ENCODE peak calls at places on chromosomes 3 and 15, in eight cellular contexts. N is NT2/D1, Q is A549, M is heart left ventricle, P is BE2C, F is fibroblast of lung, E is body of pancreas, H is transverse colon. X is an unnamed sample. For H3K9me3 and H3K4me1, the result is how much of the 10 kb centered on the place peaks cover.

GRCh38 chr3:78029775-78030174 is 989.9 kb downstream of the ROBO2 start:
- DNase-seq in N (no peak), Q (no peak), M (peak), P (no peak), F (no peak), E (no peak), H (no peak), X (no peak)

GRCh38 chr3:117853923-117854322 is 1144.3 kb downstream of the TUSC7 start:
- DNase-seq in N (no peak), Q (peak), M (no peak), P (peak), F (peak), E (no peak), H (no peak), X (no peak)

GRCh38 chr15:43270676-43271306 is 4.1 kb upstream of the TGM5 start:
- DNase-seq in N (no peak), Q (no peak), M (no peak), P (no peak), F (no peak), E (no peak), H (no peak), X (no peak)

GRCh38 chr3:56467801-56468183 is 475 bp downstream of the ERC2 start:
- DNase-seq in N (no peak), Q (no peak), M (no peak), P (no peak), F (no peak), E (peak), H (no peak), X (no peak)

GRCh38 chr3:23992051-23992628 is 47.1 kb downstream of the NR1D2 start:
- DNase-seq in N (no peak), Q (no peak), M (no peak), P (peak), F (peak), E (no peak), H (no peak), X (no peak)

GRCh38 chr3:136919799-136920580 is 37.8 kb upstream of the IL20RB start:
- DNase-seq in N (no peak), Q (no peak), M (no peak), P (no peak), F (no peak), E (no peak), H (no peak), X (no peak)

GRCh38 chr3:101193957-101194356 is 126.4 kb downstream of the IMPG2 start:
- DNase-seq in N (no peak), Q (no peak), M (no peak), P (no peak), F (no peak), E (no peak), H (no peak), X (no peak)

GRCh38 chr3:29239377-29239776 is 41.5 kb upstream of the RBMS3 start:
- DNase-seq in N (no peak), Q (no peak), M (no peak), P (no peak), F (no peak), E (no peak), H (no peak), X (no peak)

GRCh38 chr3:82133070-82133606 is 371.7 kb upstream of the GBE1 start:
- DNase-seq in N (peak), Q (peak), M (peak), P (peak), F (peak), E (peak), H (peak), X (peak)

GRCh38 chr15:96213045-96213444 is 117.5 kb upstream of the NR2F2 start:
- DNase-seq in N (no peak), Q (no peak), M (no peak), P (no peak), F (no peak), E (no peak), H (no peak), X (no peak)

DNA sequence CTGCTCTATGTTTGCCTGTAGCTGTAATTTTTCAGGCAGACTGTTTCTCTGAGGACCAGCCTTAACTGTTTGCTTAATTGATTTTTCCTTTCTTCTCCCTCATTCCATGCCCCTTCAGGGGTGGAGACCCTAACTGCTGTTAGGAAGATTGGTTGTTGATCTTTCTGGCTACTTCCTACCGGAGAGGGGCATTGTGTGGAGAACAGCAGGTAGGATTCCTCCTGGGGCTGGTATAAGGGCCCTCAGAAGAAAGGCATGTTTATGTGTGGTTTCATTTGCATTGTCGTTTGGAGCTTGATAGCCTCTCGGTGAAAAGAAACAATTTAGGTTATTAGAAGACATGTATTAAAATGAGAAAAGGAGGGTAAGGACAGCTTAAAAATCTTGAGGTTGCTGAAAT is 57.0 kb upstream of the GOLGA6L2 start:
- DNase-seq in N (peak), Q (no peak), M (no peak), P (no peak), F (no peak), E (no peak), H (no peak), X (no peak)
- H3K9me3 ChIP-seq in N (under half), Q (under half), M (under half), P (under half), F (under half), E (under half), H (under half), X (under half)

GRCh38 chr3:194869482-194870169 is 183.9 kb downstream of the FAM43A start:
- DNase-seq in N (no peak), Q (no peak), M (no peak), P (no peak), F (peak), E (no peak), H (no peak), X (no peak)
- H3K4me1 ChIP-seq in N (under half), Q (under half), M (under half), P (under half), F (under half), E (under half), H (half or more), X (under half)

GRCh38 chr3:115487972-115488371 is 135.3 kb upstream of the GAP43 start:
- DNase-seq in N (no peak), Q (no peak), M (no peak), P (no peak), F (no peak), E (no peak), H (no peak), X (no peak)
- H3K4me3 ChIP-seq in N (no peak), Q (no peak), M (no peak), P (no peak), F (no peak), E (no peak), H (no peak), X (no peak)

DNA sequence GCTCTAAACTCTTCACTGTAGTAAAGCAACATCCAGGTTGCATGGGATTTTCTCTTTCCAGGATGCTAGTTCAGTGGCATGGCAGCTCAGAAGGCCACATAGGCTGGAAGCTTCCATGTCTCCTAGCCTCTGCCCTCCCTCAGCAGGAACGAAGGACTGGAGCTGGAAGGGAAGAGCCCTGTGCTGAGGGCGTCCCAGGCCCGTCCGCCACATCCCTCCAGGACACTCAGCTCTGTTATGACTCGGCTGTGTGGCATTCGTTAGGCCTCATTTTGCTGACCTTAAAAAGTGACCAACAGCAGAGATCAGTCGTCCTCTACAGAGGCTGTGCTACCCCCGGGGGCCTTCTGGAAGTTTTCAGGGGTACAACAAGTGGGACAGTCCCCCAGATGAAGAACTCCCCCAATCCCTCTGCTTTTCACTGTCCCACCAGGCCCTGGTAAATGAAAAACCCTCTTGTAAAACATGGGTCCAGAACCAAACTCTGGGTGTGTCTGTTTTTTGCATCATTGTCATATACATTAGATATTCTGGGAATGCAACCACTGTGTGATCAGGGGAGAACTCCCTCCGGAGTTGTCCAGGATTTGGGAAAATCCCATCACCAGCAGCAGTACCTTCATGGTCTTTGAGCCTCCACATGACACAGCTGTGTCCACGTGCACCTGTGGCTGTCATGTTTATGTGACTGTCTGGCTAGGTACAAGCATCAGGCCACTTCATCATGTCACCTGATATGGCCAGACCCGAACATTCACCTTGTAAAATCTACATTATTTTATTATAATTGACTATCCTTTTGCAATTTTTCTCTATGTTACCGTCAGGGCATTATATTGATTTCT is 149.9 kb downstream of the OR4M2 start:
- DNase-seq in N (no peak), Q (no peak), M (no peak), P (no peak), F (no peak), E (no peak), H (no peak), X (peak)
- H3K9me3 ChIP-seq in N (under half), Q (under half), M (under half), P (under half), F (under half), E (under half), H (under half), X (under half)

GRCh38 chr15:70701891-70702568 is 61.3 kb downstream of the UACA start:
- DNase-seq in N (no peak), Q (peak), M (no peak), P (no peak), F (peak), E (no peak), H (no peak), X (no peak)
- H3K4me1 ChIP-seq in N (under half), Q (half or more), M (half or more), P (under half), F (under half), E (under half), H (under half), X (under half)

GRCh38 chr15:65066635-65067333 is 1.0 kb downstream of the RASL12 start:
- DNase-seq in N (no peak), Q (no peak), M (no peak), P (no peak), F (no peak), E (no peak), H (no peak), X (peak)
- H3K4me3 ChIP-seq in N (peak), Q (no peak), M (peak), P (no peak), F (peak), E (no peak), H (peak), X (peak)

DNA sequence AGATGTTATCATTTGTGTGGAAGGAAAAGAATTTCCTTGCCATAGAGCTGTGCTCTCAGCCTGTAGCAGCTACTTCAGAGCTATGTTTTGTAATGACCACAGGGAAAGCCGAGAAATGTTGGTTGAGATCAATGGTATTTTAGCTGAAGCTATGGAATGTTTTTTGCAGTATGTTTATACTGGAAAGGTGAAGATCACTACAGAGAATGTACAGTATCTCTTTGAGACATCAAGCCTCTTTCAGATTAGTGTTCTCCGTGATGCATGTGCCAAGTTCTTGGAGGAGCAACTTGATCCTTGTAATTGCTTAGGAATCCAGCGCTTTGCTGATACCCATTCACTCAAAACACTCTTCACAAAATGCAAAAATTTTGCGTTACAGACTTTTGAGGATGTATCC is 15.1 kb downstream of the KLHL24 start:
- DNase-seq in N (no peak), Q (no peak), M (no peak), P (no peak), F (no peak), E (no peak), H (no peak), X (no peak)
- H3K9me3 ChIP-seq in N (under half), Q (under half), M (under half), P (under half), F (under half), E (under half), H (under half), X (under half)

GRCh38 chr15:26158176-26158575 is 295.0 kb upstream of the ATP10A start:
- DNase-seq in N (no peak), Q (no peak), M (no peak), P (no peak), F (no peak), E (no peak), H (no peak), X (no peak)
- H3K4me1 ChIP-seq in N (under half), Q (under half), M (under half), P (under half), F (under half), E (under half), H (under half), X (under half)

X was measured in aorta.